ENCODE peak calls at places on chromosomes 5 and 9, in four cellular contexts. Y is transverse colon; A is COR-L47; M is stimulated activated CD8-positive, alpha-beta memory T cell treated with anti-CD3 and anti-CD28 coated beads, Interleukin-4, amount 100 ng/mL, for 1 hour. P is an unnamed sample.

GRCh38 chr5:3197699-3198098 is 397.9 kb upstream of the IRX1 start:
- DNase-seq in A (no peak), Y (no peak), M (no peak), P (no peak)

GRCh38 chr5:147863409-147864194 is 14.9 kb upstream of the SCGB3A2 start:
- DNase-seq in Y (no peak), A (peak), M (no peak), P (no peak)

GRCh38 chr9:129891519-129891918 is 56.3 kb downstream of the USP20 start:
- DNase-seq in Y (no peak), M (no peak), A (no peak), P (no peak)

GRCh38 chr5:96198673-96199072 is 234.4 kb downstream of the PCSK1 start:
- DNase-seq in M (no peak), A (no peak), Y (no peak), P (no peak)

GRCh38 chr5:505946-506555 is 18.2 kb downstream of the SLC9A3 start:
- DNase-seq in Y (peak), A (no peak), M (no peak), P (no peak)

GRCh38 chr5:88555658-88556057 is 287.0 kb upstream of the TMEM161B start:
- DNase-seq in A (no peak), M (no peak), Y (no peak), P (no peak)

GRCh38 chr9:112158629-112159228 is 16.4 kb downstream of the SUSD1 start:
- DNase-seq in Y (no peak), A (no peak), M (no peak), P (no peak)

GRCh38 chr5:134133213-134133994 is 18.9 kb downstream of the TCF7 start:
- DNase-seq in Y (peak), A (no peak), M (no peak), P (peak)

GRCh38 chr9:6794936-6795335 is 37.2 kb downstream of the KDM4C start:
- DNase-seq in Y (no peak), M (no peak), A (no peak), P (no peak)

GRCh38 chr5:8953016-8953415 is 592.9 kb downstream of the SEMA5A start:
- DNase-seq in Y (no peak), M (no peak), A (no peak), P (no peak)

GRCh38 chr5:174664180-174664850 is 60.1 kb upstream of the MSX2 start:
- DNase-seq in Y (no peak), M (no peak), A (no peak), P (no peak)

GRCh38 chr9:83596899-83597504 is 25.9 kb upstream of the IDNK start:
- DNase-seq in M (peak), A (peak), Y (peak), P (no peak)

GRCh38 chr9:35827486-35827885 is 1.0 kb downstream of the FAM221B start:
- DNase-seq in Y (no peak), M (no peak), A (no peak), P (no peak)

GRCh38 chr5:179264053-179264540 is 81.2 kb downstream of the ADAMTS2 start:
- DNase-seq in M (no peak), A (no peak), Y (peak), P (peak)